ENCODE peak calls at places on chromosomes 4 and X, in seven cellular contexts. I, S, F, O, V, M and Y are unnamed samples. For H3K4me1, the result is how much of the 10 kb centered on the place peaks cover.

GRCh38 chr4:181301735-181302380 is 941.3 kb upstream of the TENM3 start:
- DNase-seq in I (no peak), S (peak), F (peak), O (peak), V (peak), M (no peak), Y (peak)

GRCh38 chr4:156771171-156771837 is 200.3 kb downstream of the PDGFC start:
- DNase-seq in I (no peak), S (no peak), F (no peak), O (no peak), V (no peak), M (no peak), Y (peak)

GRCh38 chr4:158129649-158130048 is 43.2 kb downstream of the GASK1B start:
- DNase-seq in I (no peak), S (no peak), F (no peak), O (no peak), V (no peak), M (no peak), Y (peak)

GRCh38 chrX:646796-647195 is 16.2 kb downstream of the SHOX start:
- DNase-seq in I (no peak), S (no peak), F (no peak), O (no peak), V (no peak), M (no peak), Y (no peak)

GRCh38 chrX:25807022-25807421 is 331.1 kb upstream of the MAGEB18 start:
- DNase-seq in I (no peak), S (no peak), F (no peak), O (no peak), V (no peak), M (no peak), Y (no peak)

GRCh38 chr4:152856960-152857359 is 77.2 kb downstream of the ARFIP1 start:
- DNase-seq in I (no peak), S (no peak), F (no peak), O (no peak), V (no peak), M (no peak), Y (no peak)

GRCh38 chrX:63747331-63747730 is 37.7 kb downstream of the ARHGEF9 start:
- DNase-seq in I (no peak), S (peak), F (no peak), O (no peak), V (no peak), M (no peak), Y (peak)

GRCh38 chr4:145098675-145099037 is 545 bp downstream of the ABCE1 start:
- DNase-seq in I (no peak), S (peak), F (no peak), O (no peak), V (peak), M (no peak), Y (peak)

GRCh38 chr4:43763029-43763610 is 685.5 kb downstream of the KCTD8 start:
- DNase-seq in I (no peak), S (no peak), F (no peak), O (no peak), V (no peak), M (no peak), Y (no peak)

GRCh38 chrX:41827886-41828285 is 95.5 kb downstream of the CASK start:
- DNase-seq in I (no peak), S (peak), F (no peak), O (no peak), V (no peak), M (no peak), Y (no peak)

GRCh38 chr4:168654206-168655174 is 157.6 kb downstream of the PALLD start:
- DNase-seq in I (no peak), S (no peak), F (no peak), O (no peak), V (no peak), M (no peak), Y (peak)

DNA sequence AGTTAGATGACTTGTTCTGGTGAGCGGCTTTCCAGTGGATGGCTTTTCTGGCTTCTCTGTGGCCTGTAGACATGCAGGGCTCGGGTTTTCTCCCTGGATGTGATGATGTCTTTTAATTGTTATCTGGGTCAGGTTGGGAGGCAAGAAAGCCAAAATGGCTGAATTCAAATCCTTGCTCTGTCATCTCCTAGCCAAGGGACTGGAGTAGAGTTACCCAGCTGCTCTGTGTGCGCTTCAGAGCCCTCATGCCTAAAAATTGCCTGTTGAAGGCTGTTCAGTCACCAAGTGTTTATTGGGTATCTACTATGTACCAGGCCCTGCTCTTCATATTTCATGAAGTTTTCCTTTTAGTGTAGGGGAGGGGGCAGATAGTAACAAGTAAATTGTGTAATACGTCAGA is 7.3 kb downstream of the DCUN1D4 start:
- DNase-seq in I (no peak), S (no peak), F (no peak), O (no peak), V (no peak), M (no peak), Y (no peak)
- H3K4me1 ChIP-seq in I (under half), S (under half), F (under half), O (under half), V (under half), M (under half), Y (under half)

GRCh38 chr4:123986268-123986798 is 589.7 kb downstream of the SPRY1 start:
- DNase-seq in I (peak), S (no peak), F (no peak), O (no peak), V (no peak), M (no peak), Y (peak)
- H3K27ac ChIP-seq in I (no peak), S (no peak), F (no peak), O (no peak), V (no peak), M (peak), Y (peak)

GRCh38 chr4:55121246-55121645 is 4.1 kb downstream of the KDR start:
- DNase-seq in I (no peak), S (no peak), F (no peak), O (no peak), V (no peak), M (no peak), Y (no peak)
- H3K4me1 ChIP-seq in I (under half), S (under half), F (under half), O (under half), V (under half), M (under half), Y (under half)

DNA sequence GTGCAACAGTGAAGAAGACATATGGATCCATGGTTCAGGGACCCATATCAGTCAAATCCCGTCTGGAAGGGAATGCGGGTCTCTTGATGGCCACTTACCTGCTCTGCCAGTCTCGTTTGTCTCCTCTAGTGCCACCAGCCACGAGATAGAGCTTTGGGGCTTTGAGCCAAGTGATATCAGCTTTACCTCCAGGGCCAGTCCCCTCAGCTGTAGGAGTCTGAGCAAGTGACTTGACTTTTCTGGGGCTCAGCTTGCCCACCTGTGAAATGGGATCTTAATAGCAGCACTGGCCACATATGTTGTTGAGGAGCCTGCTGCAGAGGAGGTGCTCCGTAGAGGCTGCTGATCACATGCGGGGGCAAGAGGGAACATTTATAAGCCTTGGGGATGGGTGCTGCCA is 1.2 kb downstream of the SLC2A9 start:
- DNase-seq in I (no peak), S (no peak), F (no peak), O (no peak), V (no peak), M (no peak), Y (no peak)
- H3K27ac ChIP-seq in I (no peak), S (no peak), F (no peak), O (peak), V (no peak), M (peak), Y (peak)